ENCODE peak calls at places on chromosomes 6 and 20, in six cellular contexts. Q is HCT116, U is hepatocyte, H is GM23338, M is neural progenitor cell, G is MM.1S. J is an unnamed sample.

GRCh38 chr6:5950448-5950847 is 56.3 kb downstream of the NRN1 start:
- DNase-seq in Q (no peak), U (no peak), G (no peak), H (peak), M (peak), J (peak)

GRCh38 chr20:56595746-56596478 is 33.2 kb upstream of the TFAP2C start:
- DNase-seq in Q (no peak), M (peak), G (no peak), H (peak), U (no peak), J (no peak)

GRCh38 chr6:109610555-109610954 is 80.4 kb downstream of the AK9 start:
- DNase-seq in M (no peak), H (no peak), G (peak), Q (no peak), U (no peak), J (no peak)

GRCh38 chr20:34495307-34495706 is 20.9 kb upstream of the DYNLRB1 start:
- DNase-seq in M (no peak), U (peak), Q (no peak), G (no peak), H (no peak), J (no peak)

GRCh38 chr6:53805016-53805415 is 10.2 kb downstream of the LRRC1 start:
- DNase-seq in H (no peak), M (no peak), G (no peak), Q (no peak), U (no peak), J (no peak)

GRCh38 chr6:52139985-52140680 is 46.0 kb upstream of the IL17A start:
- DNase-seq in Q (no peak), M (no peak), H (no peak), G (no peak), U (no peak), J (no peak)

GRCh38 chr6:148608211-148608951 is 138.4 kb upstream of the UST start:
- DNase-seq in M (peak), Q (peak), G (no peak), H (peak), U (no peak), J (peak)

GRCh38 chr6:170108456-170108855 is 182.4 kb downstream of the DLL1 start:
- DNase-seq in G (no peak), H (no peak), Q (no peak), M (no peak), U (no peak), J (no peak)

GRCh38 chr6:21582651-21583050 is 10.9 kb upstream of the SOX4 start:
- DNase-seq in U (no peak), M (no peak), Q (no peak), H (no peak), G (no peak), J (peak)

GRCh38 chr20:23636182-23636907 is 1.4 kb downstream of the CST3 start:
- DNase-seq in Q (no peak), M (no peak), G (no peak), H (no peak), U (no peak), J (no peak)

GRCh38 chr6:82567621-82568020 is 204.0 kb downstream of the TPBG start:
- DNase-seq in U (no peak), G (peak), Q (no peak), H (no peak), M (no peak), J (peak)

GRCh38 chr6:37502703-37503485 is 3.2 kb upstream of the CCDC167 start:
- DNase-seq in Q (no peak), H (no peak), G (no peak), U (no peak), M (no peak), J (no peak)

GRCh38 chr6:112927641-112928040 is 580.5 kb downstream of the RFPL4B start:
- DNase-seq in M (no peak), G (no peak), Q (no peak), U (no peak), H (no peak), J (no peak)

GRCh38 chr20:57941121-57941522 is 231.3 kb upstream of the PMEPA1 start:
- DNase-seq in M (no peak), U (no peak), Q (no peak), H (no peak), G (no peak), J (peak)

GRCh38 chr6:90421656-90422055 is 125.0 kb upstream of the BACH2 start:
- DNase-seq in M (no peak), U (no peak), H (no peak), Q (no peak), G (no peak), J (no peak)

GRCh38 chr6:144931172-144932035 is 646.3 kb downstream of the UTRN start:
- DNase-seq in M (peak), G (peak), U (peak), H (peak), Q (no peak), J (peak)

GRCh38 chr6:28589952-28590340 is 64.3 kb downstream of the GPX5 start:
- DNase-seq in U (peak), M (peak), H (peak), Q (no peak), G (no peak), J (no peak)

GRCh38 chr6:116127771-116128493 is 2.0 kb upstream of the COL10A1 start:
- DNase-seq in U (no peak), H (no peak), G (no peak), Q (no peak), M (no peak), J (peak)

GRCh38 chr20:23393999-23394775 is 27.1 kb downstream of the NAPB start:
- DNase-seq in U (no peak), Q (no peak), H (no peak), G (no peak), M (no peak), J (no peak)

GRCh38 chr20:34010405-34010895 is 16.7 kb downstream of the RALY start:
- DNase-seq in G (no peak), H (peak), U (no peak), M (peak), Q (no peak), J (no peak)

GRCh38 chr6:90343581-90343980 is 46.9 kb upstream of the BACH2 start:
- DNase-seq in Q (peak), U (peak), H (no peak), G (no peak), M (no peak), J (peak)

GRCh38 chr6:35084511-35085203 is 56.5 kb downstream of the TCP11 start:
- DNase-seq in G (no peak), H (no peak), Q (no peak), M (no peak), U (no peak), J (no peak)

GRCh38 chr6:100176951-100177710 is 183.1 kb upstream of the MCHR2 start:
- DNase-seq in Q (no peak), H (no peak), G (no peak), U (no peak), M (no peak), J (no peak)

GRCh38 chr20:825710-826421 is 7.6 kb upstream of the FAM110A start:
- DNase-seq in U (no peak), H (no peak), M (no peak), Q (no peak), G (no peak), J (no peak)

GRCh38 chr6:154907293-154907692 is 87.8 kb upstream of the TIAM2 start:
- DNase-seq in U (no peak), M (no peak), H (no peak), G (no peak), Q (no peak), J (no peak)

GRCh38 chr6:164756142-164756541 is 553.3 kb downstream of the C6orf118 start:
- DNase-seq in M (peak), U (no peak), Q (no peak), H (no peak), G (no peak), J (no peak)

GRCh38 chr6:22399693-22400092 is 102.9 kb upstream of the PRL start:
- DNase-seq in G (no peak), H (no peak), Q (no peak), M (no peak), U (peak), J (peak)

GRCh38 chr6:6878921-6879585 is 228.7 kb upstream of the RREB1 start:
- DNase-seq in Q (no peak), M (no peak), U (peak), H (no peak), G (no peak), J (no peak)

GRCh38 chr6:149211046-149211571 is 106.4 kb upstream of the TAB2 start:
- DNase-seq in G (no peak), Q (no peak), H (no peak), M (no peak), U (no peak), J (peak)

GRCh38 chr6:30940361-30941001 is at the start of gene MUCL3:
- DNase-seq in H (no peak), G (no peak), M (no peak), U (no peak), Q (no peak), J (no peak)

GRCh38 chr6:163405412-163406309 is 8.9 kb upstream of the QKI start:
- DNase-seq in Q (no peak), U (peak), H (peak), M (no peak), G (peak), J (no peak)

DNA sequence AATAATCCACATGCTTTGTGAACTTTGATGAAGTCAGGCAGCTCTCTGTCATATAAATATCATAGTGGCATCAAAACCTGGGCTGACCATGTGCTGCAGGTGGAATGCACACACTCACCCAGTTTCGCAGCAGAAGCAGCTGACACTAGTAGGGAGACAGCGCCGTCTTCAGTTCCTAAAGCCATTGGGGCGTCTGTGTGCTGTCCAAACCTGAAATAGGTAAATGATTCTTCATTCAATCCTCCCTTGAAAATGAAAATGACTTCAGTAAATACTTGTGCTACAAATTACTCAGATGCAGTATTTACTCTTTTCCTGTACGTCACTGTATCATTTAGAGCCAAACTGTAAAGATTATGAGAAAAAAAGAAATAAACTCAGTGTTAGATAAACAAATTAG is 127.5 kb downstream of the EYA4 start:
- DNase-seq in M (peak), Q (peak), H (no peak), U (no peak), G (peak), J (peak)
- TF ChIP-seq CTCF in M (no peak), Q (peak), H (no peak), U (peak), G (peak), J (peak)

GRCh38 chr20:62367483-62368302 is 581 bp upstream of the LAMA5 start:
- DNase-seq in Q (no peak), H (peak), G (no peak), U (peak), M (peak), J (peak)

GRCh38 chr20:62365814-62366369 is 1.2 kb downstream of the LAMA5 start:
- DNase-seq in H (peak), U (peak), G (no peak), Q (no peak), M (peak), J (peak)

GRCh38 chr20:62367136-62367482 is at the start of gene LAMA5:
- DNase-seq in Q (no peak), H (peak), G (peak), M (peak), U (peak), J (peak)

GRCh38 chr20:62364911-62365736 is 2.0 kb downstream of the LAMA5 start:
- DNase-seq in Q (no peak), H (no peak), U (peak), G (no peak), M (no peak), J (no peak)

DNA sequence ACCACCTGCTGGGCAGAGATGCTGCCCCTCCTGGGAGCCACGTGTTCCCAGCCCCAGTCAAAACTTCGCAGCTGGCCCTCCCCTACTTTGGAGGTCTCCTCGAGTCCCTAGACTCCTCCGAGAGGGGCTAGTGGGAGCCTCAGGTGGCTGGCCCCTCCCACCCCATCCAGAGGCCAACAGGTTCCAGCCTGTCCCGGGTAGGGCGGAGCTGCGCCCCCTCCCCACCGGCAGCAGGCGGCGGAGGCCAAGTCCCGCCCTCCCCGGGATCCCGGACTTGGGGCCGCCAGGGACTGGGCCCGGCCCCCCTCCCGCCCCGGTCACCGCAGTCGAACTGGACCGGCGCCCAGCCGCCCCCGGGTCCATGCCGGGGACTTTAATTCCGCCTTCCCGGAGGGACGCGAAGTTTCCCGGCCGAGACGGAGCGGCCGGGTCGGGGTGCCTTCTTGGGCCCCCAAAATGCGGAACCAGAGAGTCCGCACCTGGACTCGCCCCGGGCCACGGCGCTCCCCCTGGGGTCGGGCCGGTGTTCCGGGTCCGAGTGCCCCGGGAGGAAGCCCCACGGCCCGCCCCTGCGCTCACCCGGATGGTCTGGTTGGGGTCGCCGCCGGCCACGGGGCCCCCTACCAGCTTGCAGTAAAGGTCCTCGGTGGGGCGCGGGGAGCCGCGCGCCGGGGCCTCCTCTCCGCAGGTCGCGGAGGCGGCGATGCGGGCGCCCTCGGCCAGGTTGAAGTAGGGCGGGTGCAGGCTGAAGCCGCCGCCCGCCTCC is 559 bp downstream of the LAMA5 start:
- DNase-seq in Q (no peak), U (peak), H (peak), M (peak), G (peak), J (peak)
- TF ChIP-seq EZH2 in Q (no peak), U (no peak), H (no peak), M (no peak), G (no peak), J (no peak)

GRCh38 chr6:158232445-158233213 is 64.5 kb downstream of the GTF2H5 start:
- DNase-seq in M (peak), H (peak), G (peak), Q (no peak), U (peak), J (peak)
- TF ChIP-seq EZH2phosphoT487 in M (no peak), H (no peak), G (no peak), Q (no peak), U (no peak), J (no peak)

GRCh38 chr6:25142506-25142905 is 136.7 kb upstream of the CARMIL1 start:
- DNase-seq in H (no peak), G (no peak), U (no peak), M (no peak), Q (no peak), J (no peak)

GRCh38 chr6:25138697-25139051 is 140.5 kb upstream of the CARMIL1 start:
- DNase-seq in H (no peak), G (peak), U (no peak), Q (no peak), M (no peak), J (peak)

GRCh38 chr6:25136879-25137278 is 142.3 kb upstream of the CARMIL1 start:
- DNase-seq in G (no peak), M (no peak), H (no peak), Q (no peak), U (no peak), J (no peak)

GRCh38 chr6:25137497-25137896 is 141.7 kb upstream of the CARMIL1 start:
- DNase-seq in M (no peak), H (no peak), Q (no peak), U (no peak), G (peak), J (no peak)

DNA sequence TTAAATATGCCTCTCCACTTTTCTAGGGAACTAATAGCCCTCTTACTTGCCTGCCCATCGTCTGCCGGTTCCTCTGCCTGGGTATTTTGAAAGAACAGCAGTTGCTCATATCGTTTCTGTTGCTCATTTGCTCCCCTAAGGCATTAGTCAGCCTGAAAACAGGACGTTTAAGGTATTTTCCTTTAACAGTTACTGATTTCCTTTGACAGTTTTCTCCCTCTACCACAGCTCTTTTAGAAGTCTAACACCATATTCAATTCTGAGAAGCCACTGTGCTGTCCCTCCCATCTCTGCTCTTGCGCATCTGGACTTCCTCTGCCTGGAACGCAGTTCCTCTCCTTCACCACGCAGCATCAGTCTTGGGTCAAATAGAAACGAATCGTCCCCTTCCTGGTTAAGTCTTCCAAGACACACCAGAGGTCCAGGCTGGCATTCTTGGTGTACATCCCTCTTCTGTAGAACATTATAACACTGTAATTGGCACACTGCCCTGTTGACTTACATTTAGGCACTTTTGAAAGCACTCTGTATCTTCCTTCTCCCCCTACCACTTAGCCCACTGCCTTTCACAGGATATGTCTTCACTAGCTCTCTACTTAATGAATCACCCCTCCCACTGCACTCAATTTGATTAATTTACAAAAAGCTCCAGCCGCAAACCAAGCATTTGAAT is 141.0 kb upstream of the CARMIL1 start:
- DNase-seq in G (peak), H (no peak), M (no peak), U (peak), Q (no peak), J (peak)
- TF ChIP-seq CTCF in G (peak), H (no peak), M (no peak), U (no peak), Q (no peak), J (no peak)

J was measured in PC-3.